ENCODE peak calls at places on chromosomes 3 and 15, in seven cellular contexts. W is mucosa of gallbladder; T is lung; G is activated CD4-positive, CD25-positive, alpha-beta regulatory T cell treated with anti-CD3 and anti-CD28 coated beads, Interleukin-2, amount 50 U/mL, for 72 hours; I is hippocampal formation; V is NCI-H1092; K is neural crest cell. X is an unnamed sample.

GRCh38 chr3:194930439-194931204 is 244.9 kb downstream of the FAM43A start:
- DNase-seq in W (no peak), T (no peak), G (no peak), I (no peak), V (no peak), K (no peak), X (peak)

GRCh38 chr3:102434715-102435114 is at the start of gene ZPLD1:
- DNase-seq in W (no peak), T (no peak), G (no peak), I (no peak), V (no peak), K (no peak), X (no peak)

GRCh38 chr15:73325191-73325980 is 43.4 kb downstream of the HCN4 start:
- DNase-seq in W (no peak), T (no peak), G (no peak), I (no peak), V (no peak), K (no peak), X (no peak)

GRCh38 chr15:80242132-80242769 is 9.8 kb downstream of the CTXND1 start:
- DNase-seq in W (no peak), T (peak), G (no peak), I (no peak), V (no peak), K (peak), X (peak)

GRCh38 chr3:136266468-136266867 is 16.3 kb downstream of the PCCB start:
- DNase-seq in W (no peak), T (no peak), G (no peak), I (no peak), V (no peak), K (no peak), X (no peak)

GRCh38 chr3:54427501-54427900 is 305.1 kb downstream of the CACNA2D3 start:
- DNase-seq in W (no peak), T (no peak), G (no peak), I (no peak), V (no peak), K (no peak), X (no peak)

GRCh38 chr3:14319654-14320182 is 82.7 kb upstream of the SLC6A6 start:
- DNase-seq in W (peak), T (peak), G (no peak), I (no peak), V (no peak), K (peak), X (no peak)

GRCh38 chr15:83112959-83113299 is 5.5 kb downstream of the TM6SF1 start:
- DNase-seq in W (no peak), T (no peak), G (no peak), I (no peak), V (no peak), K (no peak), X (no peak)

GRCh38 chr3:59235221-59236012 is 185.6 kb upstream of the CFAP20DC start:
- DNase-seq in W (no peak), T (no peak), G (no peak), I (no peak), V (no peak), K (no peak), X (no peak)

X was measured in body of pancreas.